ENCODE peak calls at places on chromosomes 13 and 19, in four cellular contexts. One of them, this sample, is unnamed.

GRCh38 chr19:35311901-35312665 is 16.9 kb upstream of the CD22 start:
- DNase-seq in HepG2: no peak
- DNase-seq in K562: peak
- DNase-seq in GM12878: no peak
- DNase-seq in this sample: no peak

GRCh38 chr19:40756502-40757110 is 5.6 kb downstream of the SNRPA start:
- DNase-seq in HepG2: no peak
- DNase-seq in K562: no peak
- DNase-seq in GM12878: no peak
- DNase-seq in this sample: no peak

GRCh38 chr13:30134578-30134977 is 172.8 kb downstream of the KATNAL1 start:
- DNase-seq in HepG2: no peak
- DNase-seq in K562: no peak
- DNase-seq in GM12878: no peak
- DNase-seq in this sample: no peak

GRCh38 chr19:30263719-30264440 is 108.3 kb upstream of the ZNF536 start:
- DNase-seq in HepG2: no peak
- DNase-seq in K562: no peak
- DNase-seq in GM12878: no peak
- DNase-seq in this sample: no peak

GRCh38 chr19:39223703-39224279 is 19.7 kb upstream of the SYCN start:
- DNase-seq in HepG2: no peak
- DNase-seq in K562: peak
- DNase-seq in GM12878: no peak
- DNase-seq in this sample: peak

GRCh38 chr19:5974721-5975387 is 3.1 kb downstream of the RANBP3 start:
- DNase-seq in HepG2: peak
- DNase-seq in K562: no peak
- DNase-seq in GM12878: peak
- DNase-seq in this sample: no peak

GRCh38 chr13:45367995-45368394 is 27.0 kb upstream of the TPT1 start:
- DNase-seq in HepG2: no peak
- DNase-seq in K562: no peak
- DNase-seq in GM12878: no peak
- DNase-seq in this sample: no peak

GRCh38 chr19:49119411-49120324 is at the start of gene PPFIA3:
- DNase-seq in HepG2: no peak
- DNase-seq in K562: peak
- DNase-seq in GM12878: no peak
- DNase-seq in this sample: peak

GRCh38 chr19:38073806-38074685 is 150.0 kb downstream of the DPF1 start:
- DNase-seq in HepG2: peak
- DNase-seq in K562: no peak
- DNase-seq in GM12878: no peak
- DNase-seq in this sample: no peak

GRCh38 chr19:41356984-41357739 is 3.4 kb upstream of the TGFB1 start:
- DNase-seq in HepG2: no peak
- DNase-seq in K562: no peak
- DNase-seq in GM12878: no peak
- DNase-seq in this sample: no peak

GRCh38 chr13:26557393-26558073 is at the start of gene WASF3:
- DNase-seq in HepG2: peak
- DNase-seq in K562: peak
- DNase-seq in GM12878: peak
- DNase-seq in this sample: peak

GRCh38 chr13:51957377-51958216 is 53.7 kb downstream of the ATP7B start:
- DNase-seq in HepG2: no peak
- DNase-seq in K562: peak
- DNase-seq in GM12878: peak
- DNase-seq in this sample: no peak

GRCh38 chr13:38952827-38953226 is 37.8 kb downstream of the STOML3 start:
- DNase-seq in HepG2: no peak
- DNase-seq in K562: no peak
- DNase-seq in GM12878: no peak
- DNase-seq in this sample: no peak

GRCh38 chr19:13172335-13173128 is 22.3 kb downstream of the IER2 start:
- DNase-seq in HepG2: no peak
- DNase-seq in K562: peak
- DNase-seq in GM12878: no peak
- DNase-seq in this sample: peak

GRCh38 chr19:42281175-42282035 is 12.4 kb downstream of the CIC start:
- DNase-seq in HepG2: peak
- DNase-seq in K562: peak
- DNase-seq in GM12878: no peak
- DNase-seq in this sample: no peak

DNA sequence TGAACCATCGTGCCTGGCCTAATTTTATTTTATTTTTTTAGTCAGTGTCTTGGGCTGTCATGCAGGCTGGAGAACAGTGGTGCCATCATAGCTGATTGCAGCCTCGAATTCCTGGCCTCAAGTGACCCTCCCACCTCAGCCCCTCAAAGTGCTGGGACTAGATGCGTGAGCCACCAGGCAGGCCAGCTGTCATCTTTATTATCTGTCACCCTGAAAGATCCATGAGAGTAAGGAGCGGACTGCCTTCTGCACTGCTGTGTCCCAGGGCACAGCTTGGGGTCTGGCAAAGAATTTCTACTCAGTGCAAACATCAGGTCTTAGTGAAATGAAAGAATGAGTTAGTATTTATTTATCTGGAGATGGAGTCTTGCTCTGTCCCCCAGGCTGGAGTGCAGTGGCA is 9.5 kb upstream of the TLE5 start:
- DNase-seq in HepG2: no peak
- DNase-seq in K562: no peak
- DNase-seq in GM12878: no peak
- DNase-seq in this sample: no peak
- TF ChIP-seq TARDBP in HepG2: no peak
- TF ChIP-seq TARDBP in K562: no peak
- TF ChIP-seq TARDBP in GM12878: no peak
- TF ChIP-seq TARDBP in this sample: no peak

DNA sequence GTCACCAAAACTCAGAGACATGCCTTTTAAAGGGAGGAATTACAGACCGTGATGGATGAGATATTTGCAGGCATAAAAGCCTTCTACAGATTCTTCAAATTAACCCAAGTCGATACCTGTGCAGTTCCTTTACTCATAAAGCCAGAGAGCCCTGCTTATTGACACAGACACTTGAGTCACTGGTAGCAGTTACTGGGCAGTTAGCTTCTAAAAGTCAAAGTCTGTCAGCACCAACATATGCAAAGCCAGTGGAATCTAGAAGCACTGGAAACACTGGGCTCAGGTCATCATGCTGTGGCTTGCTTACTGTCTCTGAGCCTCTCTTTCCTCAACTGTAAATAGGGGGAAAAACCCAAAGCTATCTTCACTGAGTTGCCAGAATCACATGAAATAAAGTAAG is 25.7 kb upstream of the LRCH1 start:
- DNase-seq in HepG2: no peak
- DNase-seq in K562: no peak
- DNase-seq in GM12878: no peak
- DNase-seq in this sample: no peak
- TF ChIP-seq TARDBP in HepG2: no peak
- TF ChIP-seq TARDBP in K562: no peak
- TF ChIP-seq TARDBP in GM12878: no peak
- TF ChIP-seq TARDBP in this sample: no peak

DNA sequence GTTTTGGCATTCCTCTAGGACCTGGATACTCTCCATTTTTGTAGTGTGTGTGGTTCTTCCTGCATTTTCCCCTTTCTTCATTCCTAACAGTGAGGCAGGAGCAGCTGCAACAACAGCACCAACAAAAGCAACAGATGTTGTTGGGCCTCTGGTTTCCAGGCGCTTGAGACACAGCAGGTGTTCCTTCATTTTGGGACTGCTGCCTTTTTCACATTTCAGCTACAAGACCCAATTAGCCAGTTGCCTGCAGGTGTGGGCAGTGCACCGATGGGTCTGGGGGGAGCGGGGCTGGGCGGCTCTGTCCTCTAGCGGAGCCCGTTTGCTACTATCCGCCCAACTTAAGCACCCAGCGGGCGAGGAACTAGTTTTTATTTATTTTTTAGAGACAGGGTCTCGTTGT is 26.0 kb downstream of the ELF1 start:
- DNase-seq in HepG2: no peak
- DNase-seq in K562: no peak
- DNase-seq in GM12878: no peak
- DNase-seq in this sample: no peak
- TF ChIP-seq TARDBP in HepG2: no peak
- TF ChIP-seq TARDBP in K562: no peak
- TF ChIP-seq TARDBP in GM12878: no peak
- TF ChIP-seq TARDBP in this sample: no peak

GRCh38 chr13:110549795-110550160 is 11.7 kb downstream of the RAB20 start:
- DNase-seq in HepG2: no peak
- DNase-seq in K562: no peak
- DNase-seq in GM12878: no peak
- DNase-seq in this sample: no peak

GRCh38 chr13:110548891-110549794 is 12.4 kb downstream of the RAB20 start:
- DNase-seq in HepG2: no peak
- DNase-seq in K562: no peak
- DNase-seq in GM12878: no peak
- DNase-seq in this sample: no peak

GRCh38 chr13:110546389-110546788 is 15.1 kb downstream of the RAB20 start:
- DNase-seq in HepG2: no peak
- DNase-seq in K562: no peak
- DNase-seq in GM12878: no peak
- DNase-seq in this sample: no peak

GRCh38 chr13:110551284-110551683 is 10.2 kb downstream of the RAB20 start:
- DNase-seq in HepG2: no peak
- DNase-seq in K562: no peak
- DNase-seq in GM12878: no peak
- DNase-seq in this sample: no peak

DNA sequence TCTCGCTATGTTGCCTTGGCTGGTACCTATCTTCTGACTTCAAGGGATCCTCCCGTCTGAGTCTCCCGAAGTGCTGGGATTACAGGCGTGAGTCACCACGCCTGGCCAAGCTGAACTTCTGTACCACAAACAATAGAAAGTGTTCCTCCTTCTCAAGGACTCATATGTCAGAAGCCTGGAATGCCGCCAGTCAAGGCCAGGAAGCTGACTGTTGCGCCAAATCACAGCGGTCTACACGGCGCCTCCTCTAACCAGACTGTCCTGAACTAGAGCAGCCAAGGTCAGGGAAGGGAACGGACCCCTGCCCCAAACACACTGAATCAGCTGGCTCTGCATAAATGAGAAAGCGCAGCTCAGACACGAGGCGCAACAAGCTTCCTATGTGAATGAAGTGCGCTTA is 14.6 kb downstream of the RAB20 start:
- DNase-seq in HepG2: peak
- DNase-seq in K562: no peak
- DNase-seq in GM12878: no peak
- DNase-seq in this sample: no peak
- TF ChIP-seq TARDBP in HepG2: no peak
- TF ChIP-seq TARDBP in K562: no peak
- TF ChIP-seq TARDBP in GM12878: no peak
- TF ChIP-seq TARDBP in this sample: no peak

DNA sequence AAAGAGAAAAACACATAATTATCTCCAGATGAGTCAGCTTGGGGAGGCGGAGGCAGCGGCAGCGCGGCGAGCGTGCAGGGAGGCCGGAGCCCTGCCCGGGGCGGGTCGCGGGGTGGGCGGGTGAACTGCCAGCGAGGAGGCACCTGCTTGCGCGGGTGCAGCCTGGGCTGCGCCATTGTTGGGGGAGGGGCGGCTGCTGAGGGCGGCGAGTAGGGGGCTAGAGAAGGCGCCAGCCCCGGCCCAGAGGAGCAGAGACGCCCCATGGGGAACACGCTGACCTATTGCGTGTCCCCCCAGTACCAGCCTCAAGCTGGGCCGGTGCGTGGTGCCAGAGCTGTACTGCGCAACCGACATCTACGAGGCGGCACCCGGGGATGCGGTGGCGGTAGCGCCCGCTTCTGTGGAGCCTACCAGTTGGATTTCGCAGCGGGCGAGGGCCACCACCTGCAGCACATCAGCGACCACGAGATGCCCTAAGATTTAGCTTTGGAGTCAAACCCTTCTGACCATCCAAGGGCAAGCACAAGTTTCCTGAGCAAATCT is 16.7 kb downstream of the ZNF100 start:
- DNase-seq in HepG2: no peak
- DNase-seq in K562: no peak
- DNase-seq in GM12878: no peak
- DNase-seq in this sample: no peak
- TF ChIP-seq TARDBP in HepG2: no peak
- TF ChIP-seq TARDBP in K562: no peak
- TF ChIP-seq TARDBP in GM12878: no peak
- TF ChIP-seq TARDBP in this sample: no peak

DNA sequence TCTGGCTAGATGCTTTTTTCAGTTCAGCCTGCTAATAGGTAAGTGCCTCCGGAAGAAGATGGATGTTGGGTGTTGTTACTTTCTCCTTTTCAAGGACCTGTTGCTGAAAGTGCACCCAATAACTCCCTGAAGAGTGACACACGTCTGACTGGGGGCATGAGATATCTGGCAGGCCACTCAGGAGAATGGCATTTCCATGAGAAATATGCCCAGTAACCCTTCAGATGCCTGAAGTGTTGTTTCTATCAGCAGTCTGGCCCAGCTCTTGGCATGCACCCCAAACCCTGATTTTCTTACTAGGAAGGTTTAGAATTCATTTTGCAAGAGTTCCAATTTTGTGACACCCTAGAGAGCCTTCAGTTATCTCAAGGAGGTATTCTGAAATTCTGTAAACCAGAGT is 71.5 kb downstream of the ARHGAP35 start:
- DNase-seq in HepG2: no peak
- DNase-seq in K562: no peak
- DNase-seq in GM12878: no peak
- DNase-seq in this sample: no peak
- TF ChIP-seq TARDBP in HepG2: no peak
- TF ChIP-seq TARDBP in K562: no peak
- TF ChIP-seq TARDBP in GM12878: no peak
- TF ChIP-seq TARDBP in this sample: no peak

GRCh38 chr13:43908156-43909126 is 28.7 kb downstream of the LACC1 start:
- DNase-seq in HepG2: peak
- DNase-seq in K562: no peak
- DNase-seq in GM12878: no peak
- DNase-seq in this sample: no peak
- TF ChIP-seq TARDBP in HepG2: no peak
- TF ChIP-seq TARDBP in K562: no peak
- TF ChIP-seq TARDBP in GM12878: no peak
- TF ChIP-seq TARDBP in this sample: no peak

GRCh38 chr13:40101708-40102359 is 446.4 kb downstream of the COG6 start:
- DNase-seq in HepG2: no peak
- DNase-seq in K562: no peak
- DNase-seq in GM12878: peak
- DNase-seq in this sample: no peak
- TF ChIP-seq TARDBP in HepG2: no peak
- TF ChIP-seq TARDBP in K562: no peak
- TF ChIP-seq TARDBP in GM12878: no peak
- TF ChIP-seq TARDBP in this sample: no peak

This sample was measured in HEK293T.